ENCODE peak calls at places on chromosomes 1 and 21, in seven cellular contexts. One of them, this sample, is unnamed.

GRCh38 chr1:224707849-224708725 is 92.0 kb downstream of the CNIH3 start:
- DNase-seq in Panc1: no peak
- DNase-seq in tibial artery: no peak
- DNase-seq in body of pancreas: no peak
- DNase-seq in heart right ventricle: no peak
- DNase-seq in Peyer's patch: no peak
- DNase-seq in upper lobe of left lung: no peak
- DNase-seq in this sample: no peak

GRCh38 chr1:232179896-232180760 is 449.8 kb downstream of the SIPA1L2 start:
- DNase-seq in upper lobe of left lung: peak; percentile 39
- DNase-seq in Panc1: no peak
- DNase-seq in heart right ventricle: no peak
- DNase-seq in tibial artery: no peak
- DNase-seq in body of pancreas: no peak
- DNase-seq in Peyer's patch: no peak
- DNase-seq in this sample: no peak

GRCh38 chr1:12168451-12169160 is 1.8 kb downstream of the TNFRSF1B start:
- DNase-seq in body of pancreas: no peak
- DNase-seq in heart right ventricle: peak; percentile 45
- DNase-seq in Peyer's patch: no peak
- DNase-seq in upper lobe of left lung: no peak
- DNase-seq in Panc1: no peak
- DNase-seq in tibial artery: no peak
- DNase-seq in this sample: no peak

GRCh38 chr1:223363057-223363855 is 720 bp downstream of the SUSD4 start:
- DNase-seq in body of pancreas: peak; percentile 30
- DNase-seq in tibial artery: no peak
- DNase-seq in Peyer's patch: no peak
- DNase-seq in Panc1: no peak
- DNase-seq in heart right ventricle: peak; percentile 49
- DNase-seq in upper lobe of left lung: peak; percentile 88
- DNase-seq in this sample: peak; percentile 61

GRCh38 chr1:115753830-115754229 is 14.7 kb downstream of the CASQ2 start:
- DNase-seq in upper lobe of left lung: no peak
- DNase-seq in Peyer's patch: no peak
- DNase-seq in Panc1: no peak
- DNase-seq in body of pancreas: peak; percentile 60
- DNase-seq in heart right ventricle: no peak
- DNase-seq in tibial artery: peak; percentile 72
- DNase-seq in this sample: peak; percentile 33

GRCh38 chr1:16101618-16102017 is 28.2 kb upstream of the FAM131C start:
- DNase-seq in upper lobe of left lung: no peak
- DNase-seq in body of pancreas: no peak
- DNase-seq in heart right ventricle: no peak
- DNase-seq in Peyer's patch: no peak
- DNase-seq in Panc1: no peak
- DNase-seq in tibial artery: no peak
- DNase-seq in this sample: no peak

GRCh38 chr1:159009704-159010361 is at the start of gene IFI16:
- DNase-seq in tibial artery: no peak
- DNase-seq in body of pancreas: peak; percentile 35
- DNase-seq in Panc1: no peak
- DNase-seq in heart right ventricle: no peak
- DNase-seq in upper lobe of left lung: no peak
- DNase-seq in Peyer's patch: no peak
- DNase-seq in this sample: no peak

GRCh38 chr1:226424228-226425003 is 16.5 kb upstream of the PARP1 start:
- DNase-seq in body of pancreas: no peak
- DNase-seq in upper lobe of left lung: no peak
- DNase-seq in Panc1: no peak
- DNase-seq in Peyer's patch: no peak
- DNase-seq in tibial artery: no peak
- DNase-seq in heart right ventricle: no peak
- DNase-seq in this sample: no peak

GRCh38 chr1:53091841-53092645 is 30.0 kb downstream of the PODN start:
- DNase-seq in upper lobe of left lung: peak; percentile 76
- DNase-seq in Panc1: no peak
- DNase-seq in Peyer's patch: no peak
- DNase-seq in heart right ventricle: peak; percentile 80
- DNase-seq in tibial artery: no peak
- DNase-seq in body of pancreas: peak; percentile 83
- DNase-seq in this sample: no peak

GRCh38 chr1:156476501-156477298 is 23.9 kb downstream of the MEF2D start:
- DNase-seq in Panc1: no peak
- DNase-seq in upper lobe of left lung: no peak
- DNase-seq in heart right ventricle: peak; percentile 44
- DNase-seq in Peyer's patch: no peak
- DNase-seq in tibial artery: peak; percentile 87
- DNase-seq in body of pancreas: peak; percentile 51
- DNase-seq in this sample: peak; percentile 78

GRCh38 chr1:199084293-199084692 is 445.5 kb downstream of the PTPRC start:
- DNase-seq in tibial artery: no peak
- DNase-seq in Peyer's patch: no peak
- DNase-seq in upper lobe of left lung: no peak
- DNase-seq in heart right ventricle: no peak
- DNase-seq in body of pancreas: no peak
- DNase-seq in Panc1: no peak
- DNase-seq in this sample: no peak

GRCh38 chr1:89986020-89986419 is 8.9 kb upstream of the ZNF326 start:
- DNase-seq in Panc1: no peak
- DNase-seq in upper lobe of left lung: no peak
- DNase-seq in body of pancreas: no peak
- DNase-seq in Peyer's patch: no peak
- DNase-seq in tibial artery: no peak
- DNase-seq in heart right ventricle: no peak
- DNase-seq in this sample: no peak

GRCh38 chr1:54955359-54955758 is 25.1 kb upstream of the TMEM61 start:
- DNase-seq in heart right ventricle: no peak
- DNase-seq in Panc1: no peak
- DNase-seq in Peyer's patch: no peak
- DNase-seq in upper lobe of left lung: no peak
- DNase-seq in tibial artery: no peak
- DNase-seq in body of pancreas: no peak
- DNase-seq in this sample: no peak

GRCh38 chr1:3170566-3171453 is 101.8 kb downstream of the PRDM16 start:
- DNase-seq in tibial artery: peak; percentile 97
- DNase-seq in Panc1: no peak
- DNase-seq in upper lobe of left lung: peak; percentile 93
- DNase-seq in Peyer's patch: peak; percentile 69
- DNase-seq in body of pancreas: peak; percentile 93
- DNase-seq in heart right ventricle: peak; percentile 87
- DNase-seq in this sample: peak; percentile 56

GRCh38 chr1:44094047-44094446 is 24.6 kb upstream of the KLF17 start:
- DNase-seq in Peyer's patch: no peak
- DNase-seq in Panc1: no peak
- DNase-seq in heart right ventricle: no peak
- DNase-seq in tibial artery: no peak
- DNase-seq in upper lobe of left lung: no peak
- DNase-seq in body of pancreas: no peak
- DNase-seq in this sample: no peak

GRCh38 chr21:36322083-36322424 is 2.1 kb downstream of the MORC3 start:
- DNase-seq in Panc1: no peak
- DNase-seq in heart right ventricle: no peak
- DNase-seq in tibial artery: no peak
- DNase-seq in upper lobe of left lung: no peak
- DNase-seq in Peyer's patch: no peak
- DNase-seq in body of pancreas: no peak
- DNase-seq in this sample: no peak

GRCh38 chr1:21834094-21834493 is 22.0 kb downstream of the LDLRAD2 start:
- DNase-seq in upper lobe of left lung: no peak
- DNase-seq in Panc1: no peak
- DNase-seq in heart right ventricle: no peak
- DNase-seq in body of pancreas: no peak
- DNase-seq in Peyer's patch: no peak
- DNase-seq in tibial artery: no peak
- DNase-seq in this sample: no peak

GRCh38 chr1:109250454-109251276 is 1.3 kb downstream of the CELSR2 start:
- DNase-seq in Peyer's patch: no peak
- DNase-seq in body of pancreas: no peak
- DNase-seq in heart right ventricle: no peak
- DNase-seq in Panc1: no peak
- DNase-seq in upper lobe of left lung: no peak
- DNase-seq in tibial artery: no peak
- DNase-seq in this sample: no peak

GRCh38 chr1:203354246-203354645 is 3.3 kb upstream of the FMOD start:
- DNase-seq in Peyer's patch: no peak
- DNase-seq in tibial artery: no peak
- DNase-seq in upper lobe of left lung: no peak
- DNase-seq in body of pancreas: no peak
- DNase-seq in Panc1: no peak
- DNase-seq in heart right ventricle: no peak
- DNase-seq in this sample: no peak

GRCh38 chr1:177912991-177913390 is 56.9 kb downstream of the SEC16B start:
- DNase-seq in Peyer's patch: peak; percentile 63
- DNase-seq in heart right ventricle: no peak
- DNase-seq in tibial artery: no peak
- DNase-seq in body of pancreas: peak; percentile 93
- DNase-seq in upper lobe of left lung: no peak
- DNase-seq in Panc1: no peak
- DNase-seq in this sample: no peak

GRCh38 chr1:59947047-59947938 is 20.7 kb upstream of the CYP2J2 start:
- DNase-seq in body of pancreas: peak; percentile 68
- DNase-seq in tibial artery: no peak
- DNase-seq in Panc1: peak; percentile 46
- DNase-seq in heart right ventricle: no peak
- DNase-seq in upper lobe of left lung: no peak
- DNase-seq in Peyer's patch: no peak
- DNase-seq in this sample: no peak

GRCh38 chr21:33670076-33670475 is 27.8 kb downstream of the ITSN1 start:
- DNase-seq in heart right ventricle: no peak
- DNase-seq in Peyer's patch: no peak
- DNase-seq in body of pancreas: no peak
- DNase-seq in Panc1: no peak
- DNase-seq in tibial artery: no peak
- DNase-seq in upper lobe of left lung: no peak
- DNase-seq in this sample: no peak

DNA sequence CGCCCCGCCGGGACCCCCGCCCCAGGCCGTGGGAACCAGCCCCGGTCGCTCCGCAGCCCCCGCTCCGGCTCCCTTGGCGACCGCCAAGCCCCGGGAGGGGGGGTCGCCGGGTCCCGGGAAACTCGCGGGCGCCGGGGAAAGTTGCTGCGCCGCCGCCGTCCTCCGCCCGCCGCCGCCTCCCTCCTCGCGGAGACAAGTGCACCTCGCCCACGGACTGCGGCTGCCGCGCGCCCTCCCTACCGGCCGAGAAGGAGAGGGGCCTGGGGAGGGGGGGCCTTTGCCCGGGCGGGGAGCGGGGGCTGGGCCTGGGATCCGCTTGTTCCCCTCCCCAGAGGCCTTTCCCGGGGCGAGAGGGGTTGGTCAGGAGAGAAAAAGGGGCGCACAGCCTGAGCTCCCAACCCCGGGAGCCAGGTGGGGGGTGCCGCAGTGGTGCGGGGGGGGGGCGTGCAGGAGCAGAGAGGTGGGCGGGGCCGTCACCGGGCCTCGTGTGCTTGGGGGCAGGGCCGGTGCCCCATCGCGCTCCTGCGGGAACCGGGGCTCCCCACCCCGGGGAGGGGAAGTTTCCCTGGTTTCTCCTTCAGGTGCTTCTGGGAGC is 592 bp downstream of the AGRN start:
- DNase-seq in upper lobe of left lung: peak; percentile 90
- DNase-seq in body of pancreas: no peak
- DNase-seq in Panc1: no peak
- DNase-seq in Peyer's patch: no peak
- DNase-seq in tibial artery: no peak
- DNase-seq in heart right ventricle: no peak
- DNase-seq in this sample: no peak
- H3K4me1 ChIP-seq in upper lobe of left lung: peaks cover 60% of the 10 kb centered on the region
- H3K4me1 ChIP-seq in body of pancreas: peaks cover 56% of the 10 kb centered on the region
- H3K4me1 ChIP-seq in Panc1: peaks cover 43% of the 10 kb centered on the region
- H3K4me1 ChIP-seq in Peyer's patch: no peaks in the 10 kb centered on the region
- H3K4me1 ChIP-seq in tibial artery: no peaks in the 10 kb centered on the region
- H3K4me1 ChIP-seq in heart right ventricle: peaks cover 57% of the 10 kb centered on the region
- H3K4me1 ChIP-seq in this sample: peaks cover 4% of the 10 kb centered on the region

GRCh38 chr1:79322511-79323027 is 316.0 kb upstream of the ADGRL4 start:
- DNase-seq in Panc1: no peak
- DNase-seq in Peyer's patch: no peak
- DNase-seq in body of pancreas: no peak
- DNase-seq in tibial artery: no peak
- DNase-seq in upper lobe of left lung: no peak
- DNase-seq in heart right ventricle: no peak
- DNase-seq in this sample: no peak
- TF ChIP-seq CTCF in Panc1: no peak
- TF ChIP-seq CTCF in Peyer's patch: no peak
- TF ChIP-seq CTCF in body of pancreas: no peak
- TF ChIP-seq CTCF in tibial artery: no peak
- TF ChIP-seq CTCF in upper lobe of left lung: no peak
- TF ChIP-seq CTCF in heart right ventricle: no peak
- TF ChIP-seq CTCF in this sample: no peak

DNA sequence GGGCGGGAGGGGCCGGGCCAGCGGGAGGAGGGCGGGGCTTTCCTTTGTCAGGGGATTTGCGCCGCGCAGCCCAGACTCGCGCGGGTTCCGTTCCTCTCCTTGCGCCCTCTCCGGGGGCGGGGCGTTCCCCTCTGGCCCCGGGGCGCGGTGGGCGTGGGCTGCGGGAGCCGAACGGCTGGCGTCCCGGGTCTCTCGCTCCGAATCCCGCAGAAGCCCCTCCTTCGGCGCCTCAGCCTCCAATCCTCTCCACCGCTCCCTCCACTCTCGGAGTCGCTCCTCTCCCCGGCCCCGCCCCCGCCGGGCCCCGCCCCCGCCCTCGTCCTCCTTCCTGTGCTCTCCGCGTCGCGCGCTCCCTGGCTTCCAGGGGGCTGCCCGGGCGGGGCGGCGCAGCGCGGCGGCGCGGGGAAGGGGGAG is 82.8 kb upstream of the BMP8A start:
- DNase-seq in body of pancreas: peak; percentile 96
- DNase-seq in tibial artery: peak; percentile 99
- DNase-seq in Panc1: no peak
- DNase-seq in heart right ventricle: peak; percentile 97
- DNase-seq in upper lobe of left lung: peak; percentile 97
- DNase-seq in Peyer's patch: peak; percentile 95
- DNase-seq in this sample: peak; percentile 97
- H3K4me3 ChIP-seq in body of pancreas: peak overlapping the region; percentile 75
- H3K4me3 ChIP-seq in tibial artery: peak overlapping the region; percentile 89
- H3K4me3 ChIP-seq in Panc1: peak overlapping the region; percentile 71
- H3K4me3 ChIP-seq in heart right ventricle: peak overlapping the region; percentile 90
- H3K4me3 ChIP-seq in upper lobe of left lung: peak overlapping the region; percentile 96
- H3K4me3 ChIP-seq in Peyer's patch: peak overlapping the region; percentile 90
- H3K4me3 ChIP-seq in this sample: peak overlapping the region; percentile 84

GRCh38 chr1:208235983-208236761 is 8.0 kb downstream of the PLXNA2 start:
- DNase-seq in tibial artery: peak; percentile 89
- DNase-seq in heart right ventricle: peak; percentile 44
- DNase-seq in upper lobe of left lung: no peak
- DNase-seq in body of pancreas: peak; percentile 62
- DNase-seq in Peyer's patch: peak; percentile 75
- DNase-seq in Panc1: no peak
- DNase-seq in this sample: peak; percentile 62

GRCh38 chr1:208233978-208234377 is 10.2 kb downstream of the PLXNA2 start:
- DNase-seq in Peyer's patch: no peak
- DNase-seq in upper lobe of left lung: no peak
- DNase-seq in tibial artery: no peak
- DNase-seq in Panc1: no peak
- DNase-seq in body of pancreas: no peak
- DNase-seq in heart right ventricle: no peak
- DNase-seq in this sample: no peak

GRCh38 chr1:208237241-208237640 is 6.9 kb downstream of the PLXNA2 start:
- DNase-seq in upper lobe of left lung: no peak
- DNase-seq in body of pancreas: no peak
- DNase-seq in heart right ventricle: no peak
- DNase-seq in Peyer's patch: no peak
- DNase-seq in Panc1: no peak
- DNase-seq in tibial artery: no peak
- DNase-seq in this sample: no peak

GRCh38 chr1:208234721-208235120 is 9.5 kb downstream of the PLXNA2 start:
- DNase-seq in upper lobe of left lung: no peak
- DNase-seq in body of pancreas: peak; percentile 70
- DNase-seq in heart right ventricle: no peak
- DNase-seq in tibial artery: no peak
- DNase-seq in Peyer's patch: no peak
- DNase-seq in Panc1: no peak
- DNase-seq in this sample: no peak

GRCh38 chr1:208235356-208235982 is 8.7 kb downstream of the PLXNA2 start:
- DNase-seq in Peyer's patch: no peak
- DNase-seq in heart right ventricle: no peak
- DNase-seq in body of pancreas: no peak
- DNase-seq in upper lobe of left lung: no peak
- DNase-seq in tibial artery: no peak
- DNase-seq in Panc1: no peak
- DNase-seq in this sample: no peak
- H3K4me1 ChIP-seq in Peyer's patch: peaks cover 3% of the 10 kb centered on the region
- H3K4me1 ChIP-seq in heart right ventricle: peaks cover 100% of the 10 kb centered on the region
- H3K4me1 ChIP-seq in body of pancreas: peaks cover 100% of the 10 kb centered on the region
- H3K4me1 ChIP-seq in upper lobe of left lung: peaks cover 100% of the 10 kb centered on the region
- H3K4me1 ChIP-seq in tibial artery: peaks cover 8% of the 10 kb centered on the region
- H3K4me1 ChIP-seq in Panc1: no peaks in the 10 kb centered on the region
- H3K4me1 ChIP-seq in this sample: peaks cover 79% of the 10 kb centered on the region

This sample was measured in psoas muscle.